ENCODE peak calls at places on chromosomes 3 and 15, in nine cellular contexts. E is kidney, C is neural progenitor cell, I is ovary, U is testis, M is GM12878, P is DND-41, B is gastrocnemius medialis, H is lower lobe of right lung. Y is an unnamed sample.

GRCh38 chr3:74603292-74603691 is 11.2 kb downstream of the CNTN3 start:
- DNase-seq in E (no peak), C (no peak), I (no peak), U (no peak), M (no peak), P (no peak), B (no peak), H (no peak), Y (no peak)

GRCh38 chr3:15512173-15512572 is 9.3 kb downstream of the COLQ start:
- DNase-seq in E (no peak), C (peak; percentile 34), I (no peak), U (peak; percentile 41), M (no peak), P (no peak), B (peak; percentile 61), H (peak; percentile 80), Y (peak; percentile 79)

GRCh38 chr3:158106773-158107461 is 697 bp upstream of the SHOX2 start:
- DNase-seq in E (no peak), C (peak; percentile 66), I (no peak), U (peak; percentile 45), M (no peak), P (no peak), B (no peak), H (no peak), Y (peak; percentile 48)

GRCh38 chr15:29139072-29139471 is 130.6 kb downstream of the NSMCE3 start:
- DNase-seq in E (no peak), C (no peak), I (no peak), U (no peak), M (no peak), P (no peak), B (no peak), H (no peak), Y (peak; percentile 35)

GRCh38 chr3:32843504-32844321 is 25.9 kb downstream of the TRIM71 start:
- DNase-seq in E (no peak), C (peak; percentile 96), I (no peak), U (no peak), M (no peak), P (no peak), B (no peak), H (no peak), Y (no peak)

GRCh38 chr3:194133661-194134230 is 2.2 kb upstream of the HES1 start:
- DNase-seq in E (peak; percentile 92), C (no peak), I (peak; percentile 76), U (peak; percentile 61), M (no peak), P (peak; percentile 53), B (no peak), H (peak; percentile 68), Y (peak; percentile 82)

GRCh38 chr15:78264304-78265136 is at the start of gene DNAJA4:
- DNase-seq in E (peak; percentile 85), C (peak; percentile 17), I (peak; percentile 53), U (peak; percentile 73), M (no peak), P (no peak), B (peak; percentile 27), H (peak; percentile 74), Y (peak; percentile 85)

GRCh38 chr3:149273096-149273751 is 51.6 kb upstream of the CP start:
- DNase-seq in E (no peak), C (peak; percentile 82), I (no peak), U (peak; percentile 68), M (peak; percentile 45), P (peak; percentile 36), B (no peak), H (no peak), Y (no peak)

DNA sequence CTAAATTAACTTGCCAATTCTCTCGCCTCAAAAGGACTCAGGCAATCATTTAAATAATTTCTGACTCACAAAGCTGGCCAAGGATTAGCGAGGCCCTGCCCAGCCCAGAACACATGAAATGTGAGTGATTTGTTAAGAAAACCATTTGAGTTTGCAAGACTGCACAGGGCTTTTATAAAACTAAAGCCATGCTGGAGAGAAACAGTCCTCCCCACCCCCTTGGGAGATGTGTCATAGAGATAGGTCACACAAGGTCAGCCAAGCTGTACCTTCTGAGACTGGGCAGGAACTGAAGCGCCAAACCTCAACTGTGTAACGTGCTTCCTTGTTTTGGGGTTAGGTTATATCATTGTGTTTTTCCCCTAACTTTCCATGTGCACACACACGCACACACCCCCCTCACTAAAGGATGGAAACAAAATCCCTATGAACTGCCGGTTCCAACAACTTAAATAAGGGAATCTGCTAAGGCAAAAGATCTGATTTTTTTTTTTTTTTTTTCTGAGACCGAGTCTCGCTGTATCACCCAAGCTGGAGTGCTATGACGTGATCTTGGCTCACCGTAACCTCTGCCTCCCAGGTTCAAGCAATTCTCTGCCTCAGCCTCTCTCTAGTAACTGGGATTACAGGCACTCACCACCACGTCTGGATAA is 8.1 kb downstream of the SPATA12 start:
- DNase-seq in E (peak; percentile 70), C (peak; percentile 17), I (no peak), U (peak; percentile 37), M (peak; percentile 95), P (no peak), B (peak; percentile 44), H (no peak), Y (peak; percentile 64)
- H3K27ac ChIP-seq in E (peak overlapping the region; percentile 41), C (no peak overlapping the region), I (no peak overlapping the region), U (no peak overlapping the region), M (peak overlapping the region; percentile 8), P (no peak overlapping the region), B (peak overlapping the region; percentile 26), H (no peak overlapping the region), Y (no peak overlapping the region)

GRCh38 chr3:178960191-178960590 is 111.4 kb downstream of the ZMAT3 start:
- DNase-seq in E (no peak), C (no peak), I (no peak), U (no peak), M (no peak), P (no peak), B (no peak), H (no peak), Y (no peak)

GRCh38 chr3:178964551-178964950 is 107.1 kb downstream of the ZMAT3 start:
- DNase-seq in E (no peak), C (peak; percentile 14), I (no peak), U (no peak), M (no peak), P (no peak), B (no peak), H (no peak), Y (no peak)

GRCh38 chr3:178966299-178967183 is 105.1 kb downstream of the ZMAT3 start:
- DNase-seq in E (no peak), C (no peak), I (no peak), U (peak; percentile 23), M (peak; percentile 32), P (no peak), B (no peak), H (no peak), Y (no peak)

DNA sequence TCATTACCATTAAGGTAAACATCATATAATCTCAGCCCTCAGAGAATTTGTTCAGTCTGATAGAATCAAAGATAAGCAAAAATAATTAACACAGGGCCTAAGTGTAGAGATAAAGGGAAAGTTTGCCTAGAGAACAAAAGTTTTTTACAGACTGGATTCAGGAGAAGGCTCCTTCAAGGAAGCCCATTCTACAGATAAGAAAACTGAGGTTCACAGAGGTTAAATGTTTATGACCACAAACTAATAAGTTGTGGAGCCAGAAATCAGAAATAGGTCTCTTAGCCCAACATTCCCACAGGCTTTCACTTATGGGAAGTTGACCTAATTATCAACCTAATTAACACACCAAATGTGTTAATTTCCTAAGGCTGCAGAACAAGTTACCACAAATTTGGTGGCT is 110.7 kb downstream of the ZMAT3 start:
- DNase-seq in E (no peak), C (no peak), I (no peak), U (no peak), M (no peak), P (no peak), B (no peak), H (no peak), Y (no peak)
- TF ChIP-seq CTCF in E (no peak), C (no peak), I (no peak), U (no peak), M (no peak), P (no peak), B (no peak), H (no peak), Y (no peak)

GRCh38 chr3:148191966-148192365 is 505.7 kb upstream of the AGTR1 start:
- DNase-seq in E (no peak), C (no peak), I (no peak), U (no peak), M (no peak), P (no peak), B (no peak), H (no peak), Y (no peak)

GRCh38 chr3:148184798-148185197 is 512.9 kb upstream of the AGTR1 start:
- DNase-seq in E (no peak), C (no peak), I (no peak), U (no peak), M (no peak), P (no peak), B (no peak), H (no peak), Y (no peak)

DNA sequence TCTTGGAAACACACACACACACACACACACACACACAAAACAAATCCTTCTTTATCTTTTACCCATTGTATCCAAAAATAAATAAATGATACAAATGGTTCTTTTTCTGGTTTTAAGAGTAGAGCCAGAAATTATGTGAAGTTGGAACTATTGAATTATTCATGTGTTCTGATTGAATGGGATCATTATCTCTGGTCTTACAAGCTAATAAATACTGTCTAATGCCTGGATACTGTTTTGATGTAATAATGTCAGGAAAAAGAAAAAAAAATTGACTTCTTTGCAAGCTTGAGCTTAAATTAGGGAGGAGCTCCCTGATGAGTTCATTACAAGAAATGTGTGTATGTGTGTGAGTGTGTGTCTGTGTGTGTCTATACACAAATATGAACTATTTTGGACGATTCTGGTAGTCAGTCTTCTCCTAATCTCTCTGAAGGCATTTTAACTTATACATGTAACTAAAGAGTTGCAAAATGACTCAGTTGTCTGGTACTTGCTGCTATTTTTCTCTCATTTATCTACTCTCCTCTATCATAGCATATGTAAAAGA is 507.2 kb upstream of the AGTR1 start:
- DNase-seq in E (no peak), C (no peak), I (no peak), U (no peak), M (no peak), P (no peak), B (no peak), H (no peak), Y (no peak)
- H3K27ac ChIP-seq in E (no peak overlapping the region), C (no peak overlapping the region), I (no peak overlapping the region), U (no peak overlapping the region), M (no peak overlapping the region), P (no peak overlapping the region), B (no peak overlapping the region), H (no peak overlapping the region), Y (no peak overlapping the region)

GRCh38 chr3:133153382-133153781 is 115.2 kb downstream of the TMEM108 start:
- DNase-seq in E (no peak), C (no peak), I (no peak), U (no peak), M (no peak), P (no peak), B (no peak), H (no peak), Y (no peak)

GRCh38 chr3:133159498-133160475 is 121.6 kb downstream of the TMEM108 start:
- DNase-seq in E (no peak), C (no peak), I (no peak), U (no peak), M (no peak), P (no peak), B (no peak), H (no peak), Y (no peak)

GRCh38 chr3:133161666-133162065 is 123.5 kb downstream of the TMEM108 start:
- DNase-seq in E (no peak), C (no peak), I (no peak), U (no peak), M (no peak), P (no peak), B (no peak), H (no peak), Y (no peak)

GRCh38 chr3:133158686-133159085 is 120.5 kb downstream of the TMEM108 start:
- DNase-seq in E (no peak), C (no peak), I (no peak), U (no peak), M (no peak), P (no peak), B (no peak), H (no peak), Y (no peak)

GRCh38 chr3:133157716-133158115 is 119.5 kb downstream of the TMEM108 start:
- DNase-seq in E (no peak), C (peak; percentile 17), I (no peak), U (no peak), M (no peak), P (no peak), B (no peak), H (no peak), Y (no peak)
- TF ChIP-seq CTCF in E (no peak), C (no peak), I (no peak), U (no peak), M (no peak), P (no peak), B (no peak), H (no peak), Y (no peak)

Y was measured in psoas muscle.